ENCODE peak calls at places on chromosome 12, in eight cellular contexts. P is esophagus muscularis mucosa; O is lung; V is stomach; H is thyroid gland; B is CD4-positive, alpha-beta T cell; N is body of pancreas; Q is mesenchymal stem cell. T is an unnamed sample.

GRCh38 chr12:85273411-85274075 is 6.5 kb upstream of the ALX1 start:
- DNase-seq in P (no peak), O (no peak), V (no peak), H (no peak), B (no peak), N (no peak), Q (peak; percentile 12), T (no peak)

GRCh38 chr12:66196806-66197205 is 7.8 kb downstream of the IRAK3 start:
- DNase-seq in P (no peak), O (no peak), V (no peak), H (no peak), B (no peak), N (no peak), Q (no peak), T (peak; percentile 74)

GRCh38 chr12:43104524-43104923 is 447.5 kb downstream of the ADAMTS20 start:
- DNase-seq in P (no peak), O (no peak), V (no peak), H (no peak), B (no peak), N (no peak), Q (no peak), T (no peak)

GRCh38 chr12:51070004-51070403 is 13.4 kb downstream of the CSRNP2 start:
- DNase-seq in P (no peak), O (peak; percentile 46), V (no peak), H (no peak), B (no peak), N (peak; percentile 69), Q (peak; percentile 69), T (no peak)

GRCh38 chr12:93415723-93416464 is 25.9 kb downstream of the UBE2N start:
- DNase-seq in P (no peak), O (no peak), V (no peak), H (no peak), B (no peak), N (no peak), Q (peak; percentile 57), T (no peak)

GRCh38 chr12:52204095-52204930 is 12.5 kb upstream of the KRT80 start:
- DNase-seq in P (no peak), O (no peak), V (no peak), H (no peak), B (no peak), N (peak; percentile 8), Q (peak; percentile 67), T (no peak)

GRCh38 chr12:8554451-8555195 is 13.9 kb upstream of the CLEC4E start:
- DNase-seq in P (no peak), O (no peak), V (no peak), H (no peak), B (no peak), N (no peak), Q (peak; percentile 27), T (no peak)

GRCh38 chr12:52156757-52157565 is 34.9 kb downstream of the KRT80 start:
- DNase-seq in P (peak; percentile 95), O (peak; percentile 84), V (peak; percentile 85), H (peak; percentile 81), B (peak; percentile 66), N (peak; percentile 83), Q (peak; percentile 62), T (peak; percentile 64)

GRCh38 chr12:31206038-31206670 is 119.8 kb downstream of the SINHCAF start:
- DNase-seq in P (peak; percentile 77), O (no peak), V (no peak), H (no peak), B (no peak), N (peak; percentile 75), Q (peak; percentile 71), T (no peak)

GRCh38 chr12:130523863-130524614 is 186.4 kb downstream of the PIWIL1 start:
- DNase-seq in P (no peak), O (no peak), V (no peak), H (no peak), B (no peak), N (no peak), Q (no peak), T (no peak)

GRCh38 chr12:49838973-49839633 is 3.8 kb downstream of the BCDIN3D start:
- DNase-seq in P (no peak), O (no peak), V (no peak), H (no peak), B (peak; percentile 31), N (no peak), Q (peak; percentile 59), T (peak; percentile 72)

GRCh38 chr12:75953312-75953906 is 78.2 kb downstream of the PHLDA1 start:
- DNase-seq in P (no peak), O (no peak), V (no peak), H (no peak), B (no peak), N (no peak), Q (peak; percentile 83), T (no peak)

GRCh38 chr12:124170756-124171155 is 124.1 kb upstream of the RFLNA start:
- DNase-seq in P (no peak), O (no peak), V (no peak), H (no peak), B (no peak), N (no peak), Q (no peak), T (no peak)

GRCh38 chr12:130959632-130960031 is 5.9 kb downstream of the ADGRD1 start:
- DNase-seq in P (peak; percentile 75), O (no peak), V (no peak), H (no peak), B (no peak), N (no peak), Q (no peak), T (no peak)

GRCh38 chr12:6375269-6376078 is at the start of gene SCNN1A:
- DNase-seq in P (no peak), O (peak; percentile 88), V (peak; percentile 92), H (peak; percentile 93), B (no peak), N (peak; percentile 86), Q (no peak), T (no peak)

GRCh38 chr12:133233993-133234564 is 1.6 kb downstream of the ANHX start:
- DNase-seq in P (no peak), O (peak; percentile 24), V (no peak), H (no peak), B (no peak), N (no peak), Q (no peak), T (no peak)

DNA sequence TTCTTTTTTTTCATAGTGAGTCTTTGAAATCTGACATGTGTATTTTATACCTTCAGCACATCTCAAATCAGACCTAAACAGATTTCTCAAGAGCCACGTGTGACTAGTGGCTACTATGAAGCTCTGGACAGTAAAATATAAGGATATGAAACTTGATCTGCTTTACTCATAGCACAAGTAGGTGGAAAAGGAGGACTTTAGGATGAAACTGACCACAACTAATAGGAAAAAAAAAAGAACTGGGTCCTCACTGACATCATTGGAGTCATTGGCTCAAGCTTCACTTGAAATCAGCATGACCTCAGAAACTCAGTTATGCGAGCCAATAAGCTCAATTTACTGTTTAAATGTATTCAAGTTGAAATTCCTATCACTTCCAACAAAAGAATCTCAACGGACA is 34.0 kb upstream of the CIT start:
- DNase-seq in P (no peak), O (no peak), V (no peak), H (no peak), B (no peak), N (no peak), Q (no peak), T (no peak)
- H3K27ac ChIP-seq in P (no peak overlapping the region), O (no peak overlapping the region), V (no peak overlapping the region), H (no peak overlapping the region), B (no peak overlapping the region), N (no peak overlapping the region), Q (no peak overlapping the region), T (no peak overlapping the region)

DNA sequence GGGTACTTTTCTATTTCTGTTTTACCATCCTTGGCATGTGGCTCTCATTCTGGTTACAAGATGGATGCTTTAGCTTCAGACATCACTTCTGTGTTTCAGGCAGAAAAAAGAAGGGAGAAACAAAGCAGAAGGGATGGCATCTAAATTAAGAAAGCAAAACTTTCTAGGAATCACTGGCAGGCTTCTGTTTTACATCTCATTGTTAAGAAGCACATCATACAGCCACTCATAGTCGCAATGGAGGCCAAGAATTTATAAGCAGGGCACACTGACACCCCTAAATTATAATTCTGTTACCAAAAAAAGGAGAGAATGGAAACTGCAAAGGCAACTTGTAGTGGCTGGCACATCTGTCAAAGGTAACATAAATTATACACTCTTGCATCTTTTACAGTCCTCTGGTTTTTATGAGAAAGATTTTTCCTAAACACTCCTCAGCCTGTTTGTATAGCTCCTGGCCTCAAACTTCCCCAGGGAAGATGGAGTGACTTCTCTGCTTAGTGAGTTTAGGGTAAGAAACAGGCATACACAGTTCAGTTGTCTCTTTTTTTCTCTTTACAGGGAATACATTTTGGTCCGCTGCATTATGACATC is 22.0 kb upstream of the LEMD3 start:
- DNase-seq in P (no peak), O (no peak), V (no peak), H (no peak), B (no peak), N (no peak), Q (no peak), T (no peak)
- H3K27ac ChIP-seq in P (no peak overlapping the region), O (no peak overlapping the region), V (no peak overlapping the region), H (no peak overlapping the region), B (no peak overlapping the region), N (no peak overlapping the region), Q (no peak overlapping the region), T (no peak overlapping the region)

GRCh38 chr12:107079172-107080011 is 14.0 kb downstream of the CRY1 start:
- DNase-seq in P (no peak), O (no peak), V (no peak), H (no peak), B (no peak), N (no peak), Q (peak; percentile 55), T (peak; percentile 14)
- H3K27ac ChIP-seq in P (no peak overlapping the region), O (no peak overlapping the region), V (no peak overlapping the region), H (peak overlapping the region; percentile 58), B (no peak overlapping the region), N (no peak overlapping the region), Q (no peak overlapping the region), T (no peak overlapping the region)

GRCh38 chr12:61808856-61809255 is 451.3 kb upstream of the USP15 start:
- DNase-seq in P (no peak), O (no peak), V (no peak), H (no peak), B (no peak), N (no peak), Q (no peak), T (no peak)

GRCh38 chr12:61798778-61799177 is 461.4 kb upstream of the USP15 start:
- DNase-seq in P (no peak), O (no peak), V (no peak), H (no peak), B (no peak), N (no peak), Q (peak; percentile 46), T (no peak)

DNA sequence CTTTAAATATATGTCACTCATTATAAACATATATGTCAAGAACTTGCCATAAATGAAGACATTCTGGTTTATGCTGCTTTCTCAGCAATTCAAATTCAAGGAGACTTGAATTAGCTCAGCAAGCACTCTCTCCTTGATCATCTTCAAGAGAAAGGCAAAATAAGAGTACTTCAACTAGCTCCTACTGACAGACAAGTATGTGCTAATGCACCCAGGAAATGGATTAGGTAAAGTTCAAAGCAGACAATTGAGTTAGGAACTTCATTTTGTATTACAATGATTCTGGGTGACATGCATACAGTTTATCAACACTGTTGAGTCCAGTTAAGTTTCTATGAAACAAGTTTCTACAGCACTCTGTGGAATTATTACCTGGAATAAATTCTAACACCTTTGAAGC is 455.9 kb upstream of the USP15 start:
- DNase-seq in P (no peak), O (no peak), V (no peak), H (no peak), B (no peak), N (no peak), Q (no peak), T (no peak)
- H3K27ac ChIP-seq in P (no peak overlapping the region), O (no peak overlapping the region), V (no peak overlapping the region), H (no peak overlapping the region), B (no peak overlapping the region), N (no peak overlapping the region), Q (no peak overlapping the region), T (no peak overlapping the region)